ENCODE peak calls at places on chromosomes 6 and 20, in seven cellular contexts. N is HTR-8/SVneo, Q is GM13976, K is lung microvascular endothelial cell, C is fibroblast of the aortic adventitia, H is RPMI8226, Z is NCI-H1436. P is an unnamed sample.

GRCh38 chr6:48755315-48755714 is 644.3 kb upstream of the PTCHD4 start:
- DNase-seq in N (no peak), Q (no peak), K (no peak), C (no peak), H (no peak), Z (no peak), P (no peak)

GRCh38 chr6:79713701-79714322 is 82.7 kb downstream of the SH3BGRL2 start:
- DNase-seq in N (peak; percentile 22), Q (peak; percentile 16), K (peak; percentile 85), C (peak; percentile 50), H (peak; percentile 14), Z (peak; percentile 60), P (peak; percentile 64)

GRCh38 chr6:15322781-15323536 is 77.1 kb downstream of the JARID2 start:
- DNase-seq in N (no peak), Q (no peak), K (no peak), C (peak; percentile 42), H (no peak), Z (no peak), P (no peak)

GRCh38 chr6:17389274-17389847 is 4.0 kb upstream of the CAP2 start:
- DNase-seq in N (no peak), Q (no peak), K (no peak), C (peak; percentile 9), H (no peak), Z (no peak), P (no peak)

GRCh38 chr6:3455490-3456394 is 1.1 kb downstream of the SLC22A23 start:
- DNase-seq in N (no peak), Q (peak; percentile 48), K (peak; percentile 45), C (no peak), H (peak; percentile 70), Z (no peak), P (no peak)

GRCh38 chr20:1375515-1375914 is 17.3 kb downstream of the FKBP1A start:
- DNase-seq in N (peak; percentile 73), Q (no peak), K (no peak), C (peak; percentile 67), H (no peak), Z (no peak), P (no peak)

GRCh38 chr20:40307937-40308478 is 381.0 kb downstream of the MAFB start:
- DNase-seq in N (no peak), Q (no peak), K (no peak), C (no peak), H (no peak), Z (no peak), P (no peak)

GRCh38 chr6:124870611-124871201 is 91.5 kb upstream of the RNF217 start:
- DNase-seq in N (no peak), Q (no peak), K (peak; percentile 65), C (peak; percentile 78), H (no peak), Z (no peak), P (no peak)

GRCh38 chr6:30821862-30822784 is 62.2 kb upstream of the DDR1 start:
- DNase-seq in N (no peak), Q (peak; percentile 52), K (peak; percentile 70), C (peak; percentile 65), H (peak; percentile 62), Z (no peak), P (no peak)

GRCh38 chr20:50858525-50858924 is 63.7 kb downstream of the BCAS4 start:
- DNase-seq in N (no peak), Q (no peak), K (no peak), C (no peak), H (no peak), Z (no peak), P (no peak)

GRCh38 chr6:38827024-38827423 is 111.9 kb downstream of the DNAH8 start:
- DNase-seq in N (no peak), Q (no peak), K (no peak), C (no peak), H (no peak), Z (no peak), P (no peak)

GRCh38 chr20:60695223-60695622 is 556.8 kb upstream of the CDH4 start:
- DNase-seq in N (peak; percentile 56), Q (no peak), K (no peak), C (peak; percentile 77), H (no peak), Z (no peak), P (no peak)

GRCh38 chr6:7137335-7138106 is 29.8 kb downstream of the RREB1 start:
- DNase-seq in N (peak; percentile 54), Q (peak; percentile 46), K (peak; percentile 37), C (peak; percentile 54), H (peak; percentile 95), Z (peak; percentile 28), P (peak; percentile 40)

GRCh38 chr6:21486115-21486514 is 107.4 kb upstream of the SOX4 start:
- DNase-seq in N (no peak), Q (no peak), K (no peak), C (no peak), H (no peak), Z (no peak), P (no peak)

GRCh38 chr6:66735106-66735890 is 1028.3 kb upstream of the EYS start:
- DNase-seq in N (peak; percentile 17), Q (no peak), K (no peak), C (peak; percentile 33), H (no peak), Z (no peak), P (no peak)

GRCh38 chr6:67639161-67639560 is 995.9 kb upstream of the ADGRB3 start:
- DNase-seq in N (no peak), Q (no peak), K (no peak), C (peak; percentile 79), H (no peak), Z (no peak), P (no peak)

GRCh38 chr6:75493400-75494064 is at the start of gene FILIP1:
- DNase-seq in N (no peak), Q (no peak), K (no peak), C (peak; percentile 68), H (peak; percentile 18), Z (no peak), P (no peak)

GRCh38 chr20:50191566-50192363 is 1.1 kb downstream of the CEBPB start:
- DNase-seq in N (no peak), Q (peak; percentile 76), K (peak; percentile 64), C (peak; percentile 44), H (peak; percentile 78), Z (peak; percentile 9), P (peak; percentile 51)

GRCh38 chr6:153129873-153130514 is 1.1 kb downstream of the RGS17 start:
- DNase-seq in N (peak; percentile 8), Q (peak; percentile 39), K (peak; percentile 29), C (peak; percentile 25), H (no peak), Z (no peak), P (no peak)

P was measured in activated gamma-delta T cell treated with Interleukin-2 at 50 U/mL for 16 hours.